ENCODE peak calls at places on chromosomes 1 and 21, in six cellular contexts. N, O, F, W, D and J are unnamed samples.

GRCh38 chr1:110035236-110035752 is 870 bp downstream of the STRIP1 start:
- DNase-seq in D (no peak), F (no peak), N (peak), W (no peak), O (no peak), J (no peak)

GRCh38 chr1:85134583-85135455 is 66.0 kb downstream of the SYDE2 start:
- DNase-seq in O (no peak), W (no peak), D (no peak), F (no peak), N (no peak), J (peak)

GRCh38 chr1:75233302-75233929 is 99.2 kb downstream of the LHX8 start:
- DNase-seq in F (no peak), W (no peak), N (peak), D (no peak), O (no peak), J (no peak)

GRCh38 chr1:54367613-54368012 is 38.6 kb downstream of the SSBP3 start:
- DNase-seq in D (no peak), N (no peak), W (no peak), O (no peak), F (no peak), J (no peak)

GRCh38 chr21:45278156-45278911 is 9.4 kb downstream of the POFUT2 start:
- DNase-seq in N (no peak), D (peak), W (no peak), F (no peak), O (no peak), J (no peak)

GRCh38 chr21:37263827-37264226 is 3.3 kb downstream of the VPS26C start:
- DNase-seq in D (no peak), N (peak), F (no peak), O (no peak), W (no peak), J (no peak)

GRCh38 chr1:41240806-41241747 is 1.0 kb downstream of the SCMH1 start:
- DNase-seq in N (no peak), F (peak), O (no peak), W (peak), D (peak), J (peak)

GRCh38 chr1:188846468-188846867 is 1631.2 kb downstream of the BRINP3 start:
- DNase-seq in N (no peak), F (no peak), O (no peak), W (no peak), D (no peak), J (no peak)

GRCh38 chr1:221473392-221473791 is 268.5 kb downstream of the DUSP10 start:
- DNase-seq in W (no peak), F (no peak), O (no peak), D (no peak), N (no peak), J (no peak)

GRCh38 chr1:75203415-75204277 is 69.5 kb downstream of the LHX8 start:
- DNase-seq in F (no peak), D (no peak), O (peak), N (peak), W (no peak), J (no peak)

GRCh38 chr1:75632350-75632949 is 21.5 kb upstream of the SLC44A5 start:
- DNase-seq in O (peak), W (no peak), F (no peak), N (peak), D (no peak), J (no peak)

GRCh38 chr1:53550201-53550741 is 91.1 kb downstream of the DMRTB1 start:
- DNase-seq in W (peak), O (no peak), N (peak), F (no peak), D (peak), J (peak)

GRCh38 chr1:15919316-15919715 is 56.6 kb downstream of the ZBTB17 start:
- DNase-seq in W (no peak), N (peak), O (no peak), D (no peak), F (no peak), J (no peak)

GRCh38 chr1:36212782-36213181 is 11.5 kb upstream of the THRAP3 start:
- DNase-seq in O (no peak), W (no peak), N (no peak), D (no peak), F (no peak), J (no peak)

GRCh38 chr1:192115000-192115399 is 43.3 kb upstream of the RGS18 start:
- DNase-seq in F (no peak), O (no peak), D (no peak), N (no peak), W (no peak), J (no peak)

GRCh38 chr1:96028071-96028470 is 693.5 kb upstream of the PTBP2 start:
- DNase-seq in D (no peak), W (no peak), F (no peak), N (no peak), O (no peak), J (no peak)

GRCh38 chr1:99370476-99370875 is 106.2 kb downstream of the PLPPR4 start:
- DNase-seq in O (no peak), D (no peak), W (no peak), F (no peak), N (no peak), J (no peak)

GRCh38 chr1:58996341-58997059 is 212.7 kb upstream of the JUN start:
- DNase-seq in N (no peak), F (no peak), O (no peak), W (no peak), D (no peak), J (no peak)

GRCh38 chr1:145891143-145891542 is 5.5 kb upstream of the ANKRD35 start:
- DNase-seq in F (no peak), D (no peak), O (no peak), N (peak), W (no peak), J (no peak)

GRCh38 chr1:28129150-28129549 is 40.7 kb upstream of the EYA3 start:
- DNase-seq in W (no peak), N (peak), D (no peak), O (no peak), F (no peak), J (no peak)

GRCh38 chr1:21468597-21468996 is 28.7 kb downstream of the NBPF3 start:
- DNase-seq in F (no peak), N (peak), O (no peak), W (no peak), D (no peak), J (no peak)

GRCh38 chr1:51442616-51443015 is 76.5 kb downstream of the EPS15 start:
- DNase-seq in O (no peak), D (no peak), W (no peak), F (no peak), N (no peak), J (no peak)

GRCh38 chr1:47658161-47658920 is 220.5 kb downstream of the FOXD2 start:
- DNase-seq in N (no peak), W (no peak), O (no peak), D (peak), F (no peak), J (peak)

GRCh38 chr1:68231627-68232303 is 558 bp downstream of the WLS start:
- DNase-seq in O (peak), N (peak), W (peak), F (no peak), D (peak), J (peak)

GRCh38 chr1:198121058-198121829 is 35.6 kb upstream of the NEK7 start:
- DNase-seq in F (no peak), W (no peak), N (peak), D (no peak), O (no peak), J (no peak)

GRCh38 chr1:89965203-89965900 is 29.6 kb upstream of the ZNF326 start:
- DNase-seq in F (no peak), O (no peak), N (no peak), D (no peak), W (no peak), J (no peak)

GRCh38 chr1:43507296-43508295 is 23.1 kb upstream of the PTPRF start:
- DNase-seq in O (no peak), F (no peak), D (no peak), N (no peak), W (no peak), J (no peak)

GRCh38 chr1:167654975-167655575 is 25.0 kb downstream of the RCSD1 start:
- DNase-seq in D (no peak), F (no peak), W (no peak), O (no peak), N (no peak), J (no peak)

GRCh38 chr1:170460379-170460778 is 71.6 kb upstream of the GORAB start:
- DNase-seq in W (no peak), D (no peak), F (no peak), N (no peak), O (no peak), J (no peak)

GRCh38 chr1:223716302-223716862 is 4.0 kb downstream of the CAPN2 start:
- DNase-seq in F (peak), O (no peak), D (no peak), W (no peak), N (no peak), J (no peak)

GRCh38 chr1:69191280-69191679 is 376.4 kb upstream of the LRRC7 start:
- DNase-seq in W (no peak), D (no peak), O (no peak), F (no peak), N (peak), J (no peak)

GRCh38 chr21:19322360-19322759 is 918.8 kb upstream of the TMPRSS15 start:
- DNase-seq in W (no peak), N (no peak), F (no peak), D (no peak), O (no peak), J (no peak)

GRCh38 chr1:232452137-232452536 is 177.8 kb downstream of the SIPA1L2 start:
- DNase-seq in D (no peak), F (no peak), N (no peak), W (no peak), O (no peak), J (no peak)

GRCh38 chr1:156608036-156608674 is 6.9 kb upstream of the GPATCH4 start:
- DNase-seq in F (peak), O (peak), N (peak), W (no peak), D (no peak), J (peak)

GRCh38 chr21:26717146-26717739 is 128.0 kb downstream of the ADAMTS1 start:
- DNase-seq in D (no peak), F (no peak), W (no peak), N (no peak), O (no peak), J (no peak)

GRCh38 chr1:53498555-53499142 is 39.5 kb downstream of the DMRTB1 start:
- DNase-seq in W (no peak), D (no peak), F (no peak), O (no peak), N (peak), J (no peak)